ENCODE peak calls at places on chromosomes 11 and 22, in six cellular contexts. E is fibroblast of lung, W is OCI-LY7, X is ovary, O is neural progenitor cell, I is adrenal gland. D is an unnamed sample.

GRCh38 chr11:2928605-2929510 is at the start of gene PHLDA2:
- DNase-seq in W (no peak), O (peak), X (no peak), I (peak), E (peak), D (peak)

GRCh38 chr22:48864748-48865147 is 962.9 kb downstream of the BRD1 start:
- DNase-seq in W (no peak), X (no peak), E (no peak), I (no peak), O (no peak), D (no peak)

GRCh38 chr11:96267001-96267489 is 76.0 kb downstream of the MAML2 start:
- DNase-seq in O (no peak), X (no peak), I (no peak), W (no peak), E (no peak), D (no peak)

GRCh38 chr22:43592470-43592869 is 180.7 kb downstream of the MPPED1 start:
- DNase-seq in I (no peak), E (no peak), W (no peak), X (no peak), O (peak), D (no peak)

GRCh38 chr11:44766972-44767278 is 40.2 kb downstream of the TSPAN18 start:
- DNase-seq in O (no peak), X (no peak), I (no peak), W (no peak), E (peak), D (no peak)

GRCh38 chr22:31833930-31834329 is 80.1 kb downstream of the DEPDC5 start:
- DNase-seq in X (no peak), O (no peak), I (no peak), E (no peak), W (no peak), D (no peak)

GRCh38 chr11:62545437-62546243 is 966 bp downstream of the AHNAK start:
- DNase-seq in W (no peak), X (peak), O (peak), I (peak), E (peak), D (no peak)

GRCh38 chr22:21014202-21015050 is 539 bp upstream of the P2RX6 start:
- DNase-seq in W (peak), O (peak), I (peak), X (peak), E (peak), D (peak)

GRCh38 chr22:43878831-43879550 is 12.8 kb downstream of the PNPLA5 start:
- DNase-seq in I (peak), E (no peak), X (no peak), W (no peak), O (no peak), D (no peak)

GRCh38 chr11:22079133-22079847 is 113.6 kb upstream of the ANO5 start:
- DNase-seq in I (no peak), O (no peak), W (no peak), X (no peak), E (no peak), D (no peak)

GRCh38 chr22:24094966-24095365 is 83.9 kb downstream of the CABIN1 start:
- DNase-seq in W (no peak), E (no peak), O (no peak), I (no peak), X (no peak), D (no peak)

GRCh38 chr22:44723801-44724200 is 21.8 kb downstream of the PRR5 start:
- DNase-seq in I (no peak), X (no peak), O (no peak), E (peak), W (peak), D (no peak)

GRCh38 chr11:131980878-131981668 is 610.7 kb downstream of the NTM start:
- DNase-seq in O (peak), I (no peak), E (peak), W (no peak), X (no peak), D (no peak)
- H3K27ac ChIP-seq in O (no peak), I (no peak), E (no peak), W (no peak), X (no peak), D (no peak)

GRCh38 chr11:1744137-1744878 is 6.1 kb downstream of the IFITM10 start:
- DNase-seq in O (no peak), E (no peak), W (no peak), I (peak), X (no peak), D (no peak)
- H3K27ac ChIP-seq in O (no peak), E (no peak), W (no peak), I (peak), X (no peak), D (no peak)

GRCh38 chr11:132784441-132784840 is 747.9 kb downstream of the OPCML start:
- DNase-seq in I (peak), X (no peak), E (peak), O (no peak), W (no peak), D (no peak)

GRCh38 chr11:132790466-132790865 is 741.8 kb downstream of the OPCML start:
- DNase-seq in O (no peak), E (no peak), X (no peak), W (no peak), I (no peak), D (no peak)

GRCh38 chr11:132782102-132782501 is 750.2 kb downstream of the OPCML start:
- DNase-seq in I (no peak), O (no peak), X (no peak), E (no peak), W (no peak), D (no peak)

GRCh38 chr11:132780051-132780450 is 752.2 kb downstream of the OPCML start:
- DNase-seq in X (no peak), O (no peak), E (no peak), W (no peak), I (no peak), D (no peak)

GRCh38 chr11:132785878-132786277 is 746.4 kb downstream of the OPCML start:
- DNase-seq in O (no peak), W (no peak), I (no peak), E (no peak), X (no peak), D (no peak)
- H3K27ac ChIP-seq in O (no peak), W (no peak), I (no peak), E (no peak), X (no peak), D (no peak)

GRCh38 chr11:68653486-68654430 is 30.6 kb upstream of the GAL start:
- DNase-seq in O (no peak), X (no peak), I (no peak), W (no peak), E (no peak), D (no peak)
- H3K27ac ChIP-seq in O (no peak), X (no peak), I (no peak), W (no peak), E (no peak), D (no peak)